ENCODE peak calls at places on chromosomes 1 and 21, in six cellular contexts. V is progenitor cell of endocrine pancreas; W is lung; Z is CD8-positive, alpha-beta T cell; T is epithelial cell of esophagus; P is glutamatergic neuron. E is an unnamed sample.

GRCh38 chr1:37318490-37318889 is 155.9 kb upstream of the ZC3H12A start:
- DNase-seq in P (no peak), T (no peak), V (no peak), Z (no peak), W (no peak), E (no peak)

GRCh38 chr1:6949991-6950765 is 164.9 kb downstream of the CAMTA1 start:
- DNase-seq in P (no peak), V (no peak), T (no peak), Z (no peak), W (no peak), E (no peak)

GRCh38 chr1:7664147-7664892 is 106.8 kb upstream of the VAMP3 start:
- DNase-seq in P (no peak), W (no peak), T (no peak), V (no peak), Z (no peak), E (no peak)

GRCh38 chr1:32901823-32902534 is 790 bp upstream of the TMEM54 start:
- DNase-seq in T (no peak), V (no peak), W (no peak), P (no peak), Z (no peak), E (no peak)

GRCh38 chr1:52887483-52887882 is 34.1 kb downstream of the ECHDC2 start:
- DNase-seq in Z (no peak), T (no peak), P (no peak), W (no peak), V (no peak), E (no peak)

GRCh38 chr1:217369996-217370551 is 260.8 kb downstream of the GPATCH2 start:
- DNase-seq in T (peak), W (no peak), Z (no peak), P (no peak), V (no peak), E (no peak)

GRCh38 chr1:23742670-23743286 is 493 bp upstream of the ELOA start:
- DNase-seq in W (peak), T (peak), Z (no peak), V (no peak), P (no peak), E (no peak)

GRCh38 chr1:224526771-224527170 is 89.3 kb upstream of the CNIH3 start:
- DNase-seq in T (no peak), Z (no peak), W (no peak), V (no peak), P (no peak), E (no peak)

GRCh38 chr1:3268281-3268680 is 186.2 kb upstream of the ARHGEF16 start:
- DNase-seq in W (no peak), P (no peak), Z (peak), T (no peak), V (no peak), E (no peak)

GRCh38 chr1:42463906-42464305 is 820 bp downstream of the CCDC30 start:
- DNase-seq in T (no peak), Z (no peak), V (no peak), W (no peak), P (no peak), E (no peak)

GRCh38 chr1:227449727-227450420 is 113.5 kb upstream of the ZNF678 start:
- DNase-seq in P (no peak), V (no peak), Z (no peak), W (no peak), T (no peak), E (no peak)

GRCh38 chr1:168824418-168824817 is 95.4 kb upstream of the DPT start:
- DNase-seq in W (no peak), T (no peak), P (no peak), Z (no peak), V (no peak), E (no peak)

GRCh38 chr1:81254560-81254959 is 546.2 kb upstream of the ADGRL2 start:
- DNase-seq in W (no peak), P (peak), T (peak), V (no peak), Z (no peak), E (no peak)

GRCh38 chr1:2582401-2582800 is 4.2 kb upstream of the PRXL2B start:
- DNase-seq in V (no peak), W (no peak), Z (no peak), T (no peak), P (peak), E (no peak)

GRCh38 chr1:181104790-181105133 is 16.3 kb downstream of the IER5 start:
- DNase-seq in P (peak), W (no peak), V (peak), Z (peak), T (no peak), E (peak)

GRCh38 chr21:41663805-41664788 is 102.8 kb downstream of the RIPK4 start:
- DNase-seq in W (no peak), T (peak), P (no peak), Z (no peak), V (no peak), E (no peak)

GRCh38 chr1:17531343-17531681 is 8.2 kb upstream of the ARHGEF10L start:
- DNase-seq in T (no peak), V (no peak), P (no peak), Z (no peak), W (no peak), E (no peak)

GRCh38 chr21:45351526-45352275 is 53.3 kb upstream of the COL18A1 start:
- DNase-seq in Z (no peak), T (no peak), W (no peak), V (no peak), P (no peak), E (no peak)

GRCh38 chr1:231337043-231337471 is 595 bp downstream of the EXOC8 start:
- DNase-seq in Z (no peak), P (peak), W (no peak), T (peak), V (peak), E (no peak)

GRCh38 chr1:24694380-24694843 is 50.8 kb upstream of the CLIC4 start:
- DNase-seq in P (no peak), V (no peak), T (no peak), Z (no peak), W (no peak), E (no peak)

GRCh38 chr1:234186037-234186688 is 187.1 kb upstream of the COA6 start:
- DNase-seq in V (no peak), W (no peak), T (peak), P (no peak), Z (no peak), E (no peak)

GRCh38 chr1:245802941-245803665 is 648.3 kb downstream of the KIF26B start:
- DNase-seq in W (no peak), Z (no peak), T (peak), P (no peak), V (no peak), E (no peak)

GRCh38 chr21:46622226-46622625 is 13.2 kb upstream of the PRMT2 start:
- DNase-seq in T (no peak), V (no peak), Z (peak), P (no peak), W (no peak), E (peak)

GRCh38 chr1:228393811-228394570 is 12.6 kb downstream of the TRIM11 start:
- DNase-seq in Z (peak), W (no peak), V (no peak), T (no peak), P (no peak), E (no peak)

GRCh38 chr1:38489844-38490270 is 369.7 kb downstream of the RRAGC start:
- DNase-seq in T (peak), V (no peak), Z (peak), W (no peak), P (peak), E (peak)

GRCh38 chr1:48442864-48443619 is 29.0 kb downstream of the SPATA6 start:
- DNase-seq in V (no peak), T (peak), W (no peak), Z (no peak), P (no peak), E (no peak)

GRCh38 chr1:109191377-109191776 is 22.3 kb upstream of the SARS1 start:
- DNase-seq in Z (no peak), P (no peak), W (no peak), T (no peak), V (no peak), E (no peak)

GRCh38 chr1:40404670-40405462 is 31.3 kb downstream of the SMAP2 start:
- DNase-seq in Z (peak), P (no peak), W (no peak), T (peak), V (no peak), E (no peak)

GRCh38 chr1:161081151-161081405 is 8.3 kb downstream of the NECTIN4 start:
- DNase-seq in T (no peak), V (no peak), W (no peak), Z (no peak), P (no peak), E (no peak)

GRCh38 chr1:2981981-2982614 is 39.2 kb upstream of the ACTRT2 start:
- DNase-seq in W (no peak), T (no peak), V (no peak), Z (no peak), P (no peak), E (no peak)

GRCh38 chr1:7683521-7683920 is 87.6 kb upstream of the VAMP3 start:
- DNase-seq in V (no peak), Z (no peak), W (no peak), T (no peak), P (no peak), E (no peak)

GRCh38 chr1:18805925-18806849 is 53.3 kb downstream of the TAS1R2 start:
- DNase-seq in W (no peak), V (no peak), Z (no peak), P (no peak), T (no peak), E (no peak)

GRCh38 chr1:244207935-244208244 is 156.8 kb downstream of the ZBTB18 start:
- DNase-seq in P (no peak), W (no peak), T (no peak), Z (no peak), V (no peak), E (no peak)

GRCh38 chr1:179082308-179083030 is 599 bp downstream of the TOR3A start:
- DNase-seq in Z (peak), P (peak), W (peak), T (peak), V (no peak), E (peak)

GRCh38 chr1:27979151-27979858 is 19.5 kb downstream of the XKR8 start:
- DNase-seq in W (no peak), P (no peak), V (no peak), T (peak), Z (no peak), E (no peak)

GRCh38 chr1:223010552-223011229 is 132.4 kb downstream of the TLR5 start:
- DNase-seq in W (no peak), V (no peak), P (no peak), Z (no peak), T (no peak), E (no peak)

GRCh38 chr1:88150330-88150729 is 533.7 kb upstream of the PKN2 start:
- DNase-seq in P (no peak), V (no peak), T (no peak), Z (no peak), W (no peak), E (no peak)

GRCh38 chr1:211647666-211648065 is 27.8 kb downstream of the NEK2 start:
- DNase-seq in W (no peak), Z (no peak), V (no peak), T (peak), P (no peak), E (no peak)

GRCh38 chr1:168161459-168161858 is 17.3 kb upstream of the TIPRL start:
- DNase-seq in P (peak), T (no peak), Z (no peak), V (no peak), W (no peak), E (no peak)

GRCh38 chr1:40132383-40133121 is 28.6 kb upstream of the RLF start:
- DNase-seq in V (no peak), W (no peak), Z (no peak), T (peak), P (no peak), E (no peak)

DNA sequence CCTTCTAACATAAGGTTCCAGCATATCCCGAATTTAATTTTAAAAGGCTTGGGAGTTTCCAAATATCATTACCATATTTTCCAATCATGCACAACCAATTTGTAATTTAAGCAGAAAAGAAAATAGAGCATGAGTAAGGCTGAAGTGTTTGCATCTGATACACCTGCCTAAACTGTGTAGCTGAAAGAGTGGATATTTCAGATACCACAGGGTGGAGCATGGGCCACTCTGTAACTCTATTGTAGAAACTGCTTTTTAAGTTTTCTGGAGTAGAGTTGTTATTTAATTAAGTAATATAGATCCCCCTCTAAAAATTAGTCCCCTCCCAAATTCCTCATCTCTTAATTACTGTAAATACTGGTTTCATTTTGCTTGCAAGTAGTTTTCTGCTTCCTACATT is 199.8 kb downstream of the USP25 start:
- DNase-seq in W (no peak), Z (no peak), P (no peak), V (no peak), T (no peak), E (no peak)
- TF ChIP-seq CTCF in W (no peak), Z (no peak), P (no peak), V (no peak), T (no peak), E (no peak)

DNA sequence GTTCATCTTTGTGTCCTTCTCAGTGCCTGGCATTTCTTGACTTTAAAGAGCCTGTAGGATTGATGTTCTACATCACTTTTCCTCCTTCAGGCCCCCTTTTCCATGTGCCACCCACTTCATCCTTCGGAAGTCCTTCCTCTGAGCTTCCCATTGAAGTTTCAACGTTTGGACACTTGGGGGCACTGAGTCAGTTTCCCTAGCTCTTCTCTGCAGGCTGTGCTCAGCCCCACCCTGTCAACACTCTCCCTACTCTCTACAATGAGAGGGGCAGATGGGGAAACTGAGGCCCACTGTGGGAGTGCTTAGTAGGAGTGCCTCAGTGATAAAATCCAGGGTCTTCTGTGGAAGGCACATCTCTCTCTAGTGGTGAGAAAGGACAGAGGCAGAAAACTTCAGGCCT is 11.9 kb downstream of the KCNJ10 start:
- DNase-seq in P (no peak), Z (no peak), V (no peak), T (peak), W (no peak), E (no peak)
- TF ChIP-seq CTCF in P (no peak), Z (no peak), V (no peak), T (no peak), W (no peak), E (peak)

GRCh38 chr21:39854572-39854971 is 12.7 kb upstream of the PCP4 start:
- DNase-seq in W (no peak), V (no peak), P (no peak), T (no peak), Z (no peak), E (no peak)
- TF ChIP-seq CTCF in W (no peak), V (no peak), P (no peak), T (no peak), Z (no peak), E (no peak)

DNA sequence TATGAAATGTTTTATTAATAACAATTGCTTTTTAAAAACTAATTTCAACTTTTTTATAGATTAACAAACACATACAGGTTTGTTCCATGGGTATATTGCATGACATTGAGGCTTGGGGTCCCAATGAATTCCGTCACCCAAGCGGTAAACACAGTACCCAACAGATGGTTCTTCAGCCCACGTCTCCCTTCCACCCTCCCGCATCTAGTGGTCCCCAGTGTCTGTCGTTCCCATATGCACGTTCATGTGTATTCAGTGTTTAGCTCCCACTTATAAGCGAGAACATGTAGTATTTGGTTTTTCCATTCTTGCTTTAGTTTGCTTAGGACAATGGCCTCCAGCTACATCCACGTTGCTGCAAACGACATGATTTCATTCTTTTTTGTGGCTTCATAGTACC is 48.6 kb downstream of the NOS1AP start:
- DNase-seq in P (no peak), Z (no peak), V (no peak), W (no peak), T (no peak), E (no peak)
- TF ChIP-seq CTCF in P (no peak), Z (no peak), V (no peak), W (no peak), T (no peak), E (no peak)

DNA sequence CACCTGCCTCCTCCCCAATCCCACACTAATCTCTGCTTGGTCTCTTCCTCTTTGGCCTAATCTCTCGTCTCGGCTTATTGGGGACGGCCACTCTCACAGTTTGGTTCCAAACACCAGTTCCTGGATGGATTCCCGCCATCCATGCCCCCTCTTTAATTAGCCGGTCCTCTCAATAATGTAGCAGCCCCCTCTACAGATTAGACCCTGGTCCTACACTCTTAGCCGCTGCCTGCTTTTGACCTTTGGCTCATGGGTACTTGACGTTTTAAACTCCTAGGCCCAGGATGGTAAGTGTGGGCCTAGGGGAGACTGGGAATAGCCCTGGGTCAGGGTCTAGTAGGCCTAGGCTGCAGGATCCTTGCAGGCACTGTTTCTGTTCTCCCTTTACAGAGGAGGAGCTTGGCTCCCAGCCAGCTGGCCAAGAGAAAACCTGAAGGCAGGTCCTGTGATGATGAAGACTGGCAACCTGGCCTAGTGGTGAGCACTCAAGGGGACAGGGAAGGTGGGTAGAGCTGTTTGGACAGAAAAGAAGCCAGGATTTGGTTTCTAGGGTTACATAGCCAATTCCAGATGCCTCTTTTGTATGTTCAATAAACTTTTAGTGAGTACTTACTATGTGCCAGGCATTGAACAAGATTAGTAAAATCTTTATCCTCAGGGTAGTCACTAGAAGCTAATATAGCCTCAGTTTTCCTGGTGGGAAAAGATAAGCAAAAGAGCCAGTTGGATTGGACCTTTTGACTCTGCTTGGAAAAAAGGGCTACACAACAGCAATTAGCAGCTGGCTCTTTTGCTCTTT is 758 bp downstream of the RAD54L start:
- DNase-seq in V (no peak), W (no peak), Z (peak), T (peak), P (peak), E (peak)
- TF ChIP-seq CTCF in V (peak), W (no peak), Z (no peak), T (no peak), P (no peak), E (peak)

DNA sequence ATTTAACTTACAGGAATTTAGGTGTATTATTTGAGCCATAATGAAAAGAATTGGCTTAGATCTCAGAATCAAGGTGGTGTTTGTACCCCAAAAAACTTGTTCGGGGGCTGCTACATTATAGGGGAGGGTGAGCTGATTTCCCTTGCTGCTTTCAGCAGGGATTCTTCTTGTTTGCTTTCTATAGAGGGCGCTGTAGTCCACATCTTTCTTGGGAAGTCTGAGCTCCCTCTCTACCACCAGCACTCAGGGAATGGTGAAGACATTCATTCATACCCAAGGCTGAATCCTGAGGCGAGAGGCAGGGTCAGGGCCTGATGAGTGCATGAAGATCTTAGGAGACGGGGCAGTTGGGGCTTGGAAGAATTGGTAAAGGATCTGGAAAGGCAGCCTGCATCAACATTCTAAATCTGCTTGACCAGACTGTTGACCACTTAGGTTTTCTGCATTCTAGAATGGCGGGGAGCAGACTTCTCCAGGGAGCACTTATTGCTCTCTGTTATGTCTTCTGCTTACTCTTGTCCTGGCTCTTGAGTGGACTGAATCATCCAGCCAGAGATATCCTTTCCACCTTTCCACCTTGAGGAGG is 18.9 kb downstream of the SPATA46 start:
- DNase-seq in W (no peak), Z (no peak), V (no peak), P (no peak), T (peak), E (no peak)
- TF ChIP-seq CTCF in W (no peak), Z (no peak), V (peak), P (peak), T (peak), E (peak)

DNA sequence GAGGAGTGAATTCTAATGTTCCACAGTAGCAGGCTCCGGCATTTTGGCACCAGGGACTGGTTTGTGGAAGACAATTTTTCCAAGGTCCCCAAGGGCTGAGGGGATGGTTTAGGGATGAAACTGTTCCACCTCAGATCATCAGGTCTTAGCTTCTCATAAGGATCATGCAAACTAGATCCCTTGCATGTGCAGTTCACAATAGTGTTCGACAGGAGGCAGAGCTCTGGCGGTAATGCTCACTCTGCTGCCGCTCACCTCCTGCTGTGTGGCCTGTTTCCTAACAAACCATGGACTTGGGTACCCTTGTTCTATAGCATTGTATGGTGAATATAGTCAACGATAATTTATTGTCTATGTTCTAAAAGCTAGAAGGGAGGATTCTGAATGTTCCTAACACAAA is 16.6 kb downstream of the CRNN start:
- DNase-seq in Z (no peak), V (no peak), P (no peak), W (no peak), T (peak), E (no peak)
- TF ChIP-seq CTCF in Z (no peak), V (no peak), P (no peak), W (no peak), T (peak), E (no peak)